ENCODE peak calls at places on chromosome 7, in five cellular contexts. P is nephron progenitor cell, Y is IMR-90, K is MCF 10A, U is upper lobe of right lung. E is an unnamed sample.

GRCh38 chr7:17990761-17991160 is 36.9 kb downstream of the PRPS1L1 start:
- DNase-seq in P (no peak), Y (no peak), K (no peak), U (no peak), E (no peak)

GRCh38 chr7:42946616-42946928 is 14.4 kb downstream of the MRPL32 start:
- DNase-seq in P (no peak), Y (no peak), K (no peak), U (no peak), E (no peak)

GRCh38 chr7:108618056-108618455 is 48.4 kb downstream of the DNAJB9 start:
- DNase-seq in P (no peak), Y (no peak), K (no peak), U (no peak), E (no peak)

GRCh38 chr7:4144801-4145470 is 537.2 kb upstream of the FOXK1 start:
- DNase-seq in P (peak), Y (peak), K (no peak), U (no peak), E (no peak)

GRCh38 chr7:19899517-19899916 is 126.1 kb upstream of the TMEM196 start:
- DNase-seq in P (no peak), Y (no peak), K (no peak), U (no peak), E (no peak)

GRCh38 chr7:21850531-21851285 is 95.0 kb downstream of the CDCA7L start:
- DNase-seq in P (no peak), Y (peak), K (no peak), U (no peak), E (no peak)

GRCh38 chr7:106071999-106072714 is 40.0 kb downstream of the SYPL1 start:
- DNase-seq in P (no peak), Y (no peak), K (peak), U (no peak), E (no peak)

GRCh38 chr7:110253083-110253482 is 837.8 kb upstream of the LRRN3 start:
- DNase-seq in P (no peak), Y (peak), K (no peak), U (no peak), E (no peak)

GRCh38 chr7:41916450-41916927 is 213.6 kb upstream of the INHBA start:
- DNase-seq in P (no peak), Y (peak), K (peak), U (no peak), E (no peak)

GRCh38 chr7:96337519-96337918 is 15.6 kb upstream of the SLC25A13 start:
- DNase-seq in P (no peak), Y (no peak), K (no peak), U (no peak), E (no peak)

GRCh38 chr7:139883814-139884213 is 54.8 kb downstream of the TBXAS1 start:
- DNase-seq in P (no peak), Y (no peak), K (no peak), U (no peak), E (no peak)

GRCh38 chr7:43585521-43585920 is 2.6 kb downstream of the STK17A start:
- DNase-seq in P (no peak), Y (peak), K (peak), U (no peak), E (no peak)

GRCh38 chr7:35624299-35625186 is 70.4 kb downstream of the HERPUD2 start:
- DNase-seq in P (peak), Y (peak), K (peak), U (no peak), E (peak)

GRCh38 chr7:27159278-27160146 is 3.0 kb upstream of the HOXA7 start:
- DNase-seq in P (peak), Y (no peak), K (no peak), U (no peak), E (no peak)

GRCh38 chr7:42931834-42932651 is at the start of the genes MRPL32 and PSMA2:
- DNase-seq in P (peak), Y (peak), K (peak), U (peak), E (peak)

GRCh38 chr7:77473240-77474005 is 57.3 kb upstream of the GSAP start:
- DNase-seq in P (no peak), Y (peak), K (no peak), U (no peak), E (no peak)

GRCh38 chr7:90720970-90721768 is 125.0 kb downstream of the CDK14 start:
- DNase-seq in P (no peak), Y (peak), K (peak), U (no peak), E (no peak)

GRCh38 chr7:130879191-130879590 is 145.2 kb upstream of the KLF14 start:
- DNase-seq in P (no peak), Y (peak), K (no peak), U (no peak), E (no peak)

GRCh38 chr7:767941-768729 is 41.1 kb upstream of the PRKAR1B start:
- DNase-seq in P (no peak), Y (peak), K (peak), U (no peak), E (no peak)

GRCh38 chr7:767580-767940 is 40.5 kb upstream of the PRKAR1B start:
- DNase-seq in P (no peak), Y (no peak), K (peak), U (no peak), E (no peak)

GRCh38 chr7:770336-770735 is 43.3 kb upstream of the PRKAR1B start:
- DNase-seq in P (no peak), Y (no peak), K (no peak), U (no peak), E (no peak)

GRCh38 chr7:770786-771185 is 43.7 kb upstream of the PRKAR1B start:
- DNase-seq in P (no peak), Y (no peak), K (no peak), U (no peak), E (no peak)

DNA sequence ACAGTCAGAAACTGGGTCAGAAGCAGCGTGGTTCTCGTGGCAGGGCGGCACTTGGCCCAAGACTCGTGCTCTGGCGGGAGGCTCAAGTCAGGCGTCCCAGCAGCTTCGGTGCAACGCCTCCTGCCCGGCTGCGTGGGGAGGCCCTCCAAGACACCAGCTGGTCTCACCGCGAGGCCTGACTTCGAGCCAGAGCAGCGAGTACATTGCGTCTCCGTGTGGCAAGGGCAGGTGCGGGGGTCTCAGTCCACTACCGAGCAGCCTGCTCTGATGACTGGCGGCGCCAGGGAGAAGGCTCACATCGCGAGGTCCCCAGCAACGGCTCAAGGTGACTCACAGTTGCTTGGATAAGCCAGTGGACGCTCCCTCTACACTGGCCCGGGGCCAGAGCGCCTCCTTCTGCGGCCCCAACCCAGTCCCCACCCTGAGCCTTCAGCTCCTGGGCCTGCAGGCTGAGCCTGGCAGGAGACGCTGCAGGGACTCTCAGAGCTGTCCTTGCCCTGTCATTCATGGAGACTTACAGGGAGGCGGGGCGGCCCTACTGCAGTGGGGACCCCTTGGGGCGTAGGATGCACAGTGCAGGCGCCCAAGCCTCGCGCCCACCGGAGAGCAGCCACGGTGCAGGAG is 41.9 kb upstream of the PRKAR1B start:
- DNase-seq in P (peak), Y (no peak), K (no peak), U (no peak), E (no peak)
- TF ChIP-seq CTCF in P (peak), Y (no peak), K (no peak), U (no peak), E (no peak)

DNA sequence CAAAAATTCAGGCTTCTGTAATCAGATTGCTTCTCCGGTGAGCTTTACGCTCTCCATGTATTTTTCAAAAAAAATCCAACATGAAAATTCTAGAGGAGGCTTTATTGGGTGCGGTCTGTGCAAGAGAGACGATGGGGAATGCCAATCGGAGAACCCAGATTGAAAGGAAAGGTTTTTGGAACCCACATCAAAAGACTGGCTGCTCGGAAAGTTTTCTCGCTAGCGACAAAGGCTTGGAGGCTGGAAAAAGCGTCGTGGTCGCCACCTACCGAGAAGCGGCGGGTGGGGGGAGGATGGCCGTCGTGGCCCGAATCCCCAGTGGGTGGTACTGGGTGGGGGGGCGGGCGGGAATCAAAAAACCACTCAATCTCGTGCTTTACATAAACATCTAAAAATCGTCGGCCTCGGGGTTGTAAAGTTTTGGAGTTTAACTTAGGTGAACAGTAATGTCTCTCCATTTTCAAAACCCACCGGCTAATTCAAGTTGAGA is 1.1 kb upstream of the GTF2I start:
- DNase-seq in P (peak), Y (no peak), K (peak), U (peak), E (no peak)
- TF ChIP-seq CTCF in P (no peak), Y (no peak), K (no peak), U (no peak), E (peak)

DNA sequence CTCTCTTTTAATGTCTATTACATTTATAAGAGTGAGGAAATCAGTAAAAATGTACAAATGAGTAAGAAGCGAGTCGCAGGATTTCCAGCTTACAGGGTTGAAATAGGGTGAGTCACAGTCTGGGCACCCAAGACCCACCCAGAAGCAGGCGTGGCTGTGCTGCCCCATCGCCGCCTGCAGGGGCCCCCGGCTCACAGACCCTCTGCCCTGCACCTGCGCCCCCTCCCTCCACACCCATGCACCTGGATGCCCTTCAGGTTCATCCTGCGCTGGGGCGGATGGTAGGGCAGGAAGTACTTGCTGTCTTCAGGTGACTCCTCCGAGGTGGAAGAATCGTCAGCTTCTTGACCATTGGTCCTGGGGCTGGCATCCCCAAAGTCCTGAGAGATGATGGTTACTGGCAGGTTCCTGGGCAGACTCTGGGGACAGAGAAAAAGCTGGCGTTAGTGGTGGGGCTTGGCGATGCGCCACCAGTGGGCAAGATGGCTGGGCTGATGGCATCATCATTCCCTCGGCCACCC is 90.2 kb upstream of the GNA12 start:
- DNase-seq in P (no peak), Y (peak), K (peak), U (peak), E (no peak)
- TF ChIP-seq CTCF in P (no peak), Y (no peak), K (peak), U (no peak), E (no peak)

GRCh38 chr7:40654171-40654570 is 519.4 kb downstream of the SUGCT start:
- DNase-seq in P (no peak), Y (no peak), K (no peak), U (no peak), E (no peak)
- TF ChIP-seq CTCF in P (no peak), Y (no peak), K (no peak), U (no peak), E (no peak)

GRCh38 chr7:84232653-84233052 is 38.1 kb upstream of the SEMA3A start:
- DNase-seq in P (no peak), Y (peak), K (peak), U (no peak), E (no peak)
- TF ChIP-seq CTCF in P (no peak), Y (peak), K (no peak), U (peak), E (no peak)

DNA sequence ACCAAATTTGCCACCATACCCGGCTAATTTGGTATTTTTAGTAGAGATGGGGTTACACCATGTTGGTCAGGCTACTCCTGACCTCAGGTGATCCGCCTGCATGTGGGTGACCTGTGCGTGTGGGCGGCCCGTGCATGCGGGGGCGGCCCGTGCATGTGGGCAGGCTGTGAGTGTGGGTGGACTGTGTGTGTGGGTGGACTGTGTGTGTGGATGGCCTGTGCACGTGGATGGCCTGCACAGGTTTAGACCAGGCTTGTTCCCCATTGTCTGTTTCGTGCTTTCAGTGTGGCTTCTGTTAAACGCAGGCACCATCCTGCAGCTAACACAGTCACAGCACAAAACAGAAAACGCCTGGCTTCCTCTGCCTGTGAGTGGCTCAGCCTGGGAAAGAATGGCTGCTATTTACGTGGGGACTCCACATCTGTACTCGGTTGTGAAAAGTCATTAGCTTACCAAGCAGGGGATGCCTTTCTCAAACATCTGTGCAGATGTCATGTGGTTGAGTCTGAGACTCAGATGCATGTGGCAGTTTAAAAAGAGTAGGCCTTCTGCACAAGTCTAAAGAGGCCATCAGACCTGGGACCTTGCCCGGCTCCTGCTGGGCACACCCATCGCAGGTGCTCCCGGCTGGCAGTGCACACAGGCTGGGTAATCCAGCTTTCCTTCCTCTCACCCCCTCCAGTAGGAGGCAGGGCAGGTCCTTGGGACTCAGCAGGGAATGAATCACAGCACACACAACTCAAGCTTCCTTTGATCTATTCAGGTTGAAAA is 91.6 kb downstream of the COBL start:
- DNase-seq in P (no peak), Y (no peak), K (peak), U (peak), E (no peak)
- TF ChIP-seq CTCF in P (no peak), Y (no peak), K (peak), U (peak), E (peak)

GRCh38 chr7:37918526-37918925 is 1.9 kb upstream of the SFRP4 start:
- DNase-seq in P (no peak), Y (no peak), K (no peak), U (no peak), E (no peak)
- TF ChIP-seq CTCF in P (no peak), Y (no peak), K (no peak), U (no peak), E (no peak)

DNA sequence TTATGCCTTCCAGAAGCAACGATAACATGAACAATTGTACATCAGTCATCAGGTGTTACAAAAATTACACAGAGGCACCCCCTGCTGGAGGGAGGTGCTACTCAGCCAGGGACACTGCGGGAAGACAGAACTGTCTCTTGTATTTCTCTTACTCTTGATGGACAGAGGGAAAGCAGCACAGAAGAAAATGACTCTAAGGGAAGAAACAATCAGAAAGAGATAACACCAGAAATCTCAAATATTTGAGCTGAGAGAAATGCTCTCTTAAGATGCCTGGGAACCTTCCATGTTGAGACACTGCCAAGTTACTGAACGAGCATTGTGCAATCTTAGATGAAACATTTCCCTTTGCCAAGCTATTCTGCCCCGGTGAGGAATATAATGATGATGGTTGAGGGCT is 227.6 kb upstream of the NPSR1 start:
- DNase-seq in P (no peak), Y (peak), K (peak), U (no peak), E (no peak)
- TF ChIP-seq CTCF in P (no peak), Y (peak), K (peak), U (peak), E (peak)

DNA sequence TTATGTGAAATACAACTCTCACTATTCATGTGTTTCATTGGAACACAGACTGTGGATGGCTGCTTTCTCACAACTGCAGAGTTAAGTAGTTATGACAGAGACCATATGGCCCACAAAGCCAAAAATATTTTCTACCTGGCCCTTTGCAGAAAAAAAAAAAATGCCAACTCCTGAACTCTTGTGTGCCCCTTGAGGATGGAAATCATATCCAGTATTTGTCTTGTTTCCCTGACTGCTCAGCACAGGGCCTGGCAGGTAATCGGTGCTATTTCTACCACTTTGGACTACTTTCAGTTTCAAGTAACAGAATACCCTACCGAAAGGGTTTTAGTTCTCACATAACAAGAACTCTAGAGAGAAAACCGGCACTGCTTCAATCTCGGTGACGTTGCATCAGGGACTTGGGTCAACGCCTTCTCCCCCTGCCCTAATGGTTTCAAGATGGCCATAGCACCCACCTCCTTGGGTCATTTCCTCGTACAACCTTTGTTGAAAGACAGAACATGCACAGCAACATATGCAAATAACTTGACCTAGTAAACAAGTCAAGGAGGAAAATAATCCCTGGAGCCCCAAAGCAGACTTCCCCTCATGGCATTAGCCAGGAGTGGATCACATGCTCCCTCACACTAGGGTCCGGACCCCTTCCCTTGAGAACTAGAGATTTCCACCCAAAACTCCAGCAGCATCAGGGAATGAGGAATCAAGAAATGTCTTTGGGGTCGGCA is 11.8 kb upstream of the GPNMB start:
- DNase-seq in P (no peak), Y (no peak), K (no peak), U (no peak), E (no peak)
- TF ChIP-seq CTCF in P (no peak), Y (no peak), K (no peak), U (no peak), E (no peak)

E was measured in progenitor cell of endocrine pancreas.